ENCODE peak calls at places on chromosomes 3 and 15, in four cellular contexts. Q is GM20000, D is DMS53, T is DND-41. C is an unnamed sample.

GRCh38 chr3:37591130-37591865 is 270.4 kb upstream of the CTDSPL start:
- DNase-seq in Q (no peak), D (no peak), T (no peak), C (no peak)

GRCh38 chr3:194294199-194294887 is 56.8 kb downstream of the CPN2 start:
- DNase-seq in Q (no peak), D (no peak), T (no peak), C (no peak)

GRCh38 chr15:99931703-99932603 is 198.7 kb upstream of the LYSMD4 start:
- DNase-seq in Q (no peak), D (no peak), T (no peak), C (no peak)

GRCh38 chr15:32029409-32029861 is 880 bp upstream of the CHRNA7 start:
- DNase-seq in Q (no peak), D (peak), T (no peak), C (peak)

GRCh38 chr3:139588450-139588849 is 48.9 kb upstream of the RBP1 start:
- DNase-seq in Q (no peak), D (peak), T (no peak), C (peak)

GRCh38 chr15:72379856-72380255 is 4.0 kb upstream of the HEXA start:
- DNase-seq in Q (no peak), D (no peak), T (no peak), C (no peak)

GRCh38 chr15:80996247-80996646 is 4.5 kb upstream of the TLNRD1 start:
- DNase-seq in Q (no peak), D (peak), T (no peak), C (peak)

GRCh38 chr3:13790376-13791219 is 89.3 kb downstream of the WNT7A start:
- DNase-seq in Q (no peak), D (no peak), T (no peak), C (no peak)

GRCh38 chr3:197600796-197601565 is 45.2 kb upstream of the BDH1 start:
- DNase-seq in Q (no peak), D (no peak), T (no peak), C (peak)

GRCh38 chr3:57958642-57959406 is 49.4 kb upstream of the FLNB start:
- DNase-seq in Q (no peak), D (no peak), T (no peak), C (no peak)

GRCh38 chr15:80825361-80826030 is 46.3 kb downstream of the CEMIP start:
- DNase-seq in Q (no peak), D (peak), T (no peak), C (no peak)

GRCh38 chr15:50164458-50164857 is 17.5 kb upstream of the SLC27A2 start:
- DNase-seq in Q (no peak), D (no peak), T (no peak), C (no peak)

GRCh38 chr3:124315215-124316033 is 323.5 kb upstream of the ROPN1 start:
- DNase-seq in Q (no peak), D (peak), T (no peak), C (no peak)

GRCh38 chr15:65525622-65526021 is 4.6 kb upstream of the HACD3 start:
- DNase-seq in Q (no peak), D (peak), T (no peak), C (no peak)

GRCh38 chr3:193938613-193939012 is 197.3 kb upstream of the HES1 start:
- DNase-seq in Q (no peak), D (peak), T (no peak), C (no peak)

C was measured in SK-MEL-5.